ENCODE peak calls at places on chromosome 16, in eight cellular contexts. W is activated CD8-positive, alpha-beta memory T cell treated with anti-CD3 and anti-CD28 coated beads for 4 hours; O is stimulated activated CD8-positive, alpha-beta memory T cell treated with anti-CD3 and anti-CD28 coated beads, Interleukin-4, amount 100 ng/mL, for 1 hour; N is iris pigment epithelial cell; H is stimulated activated CD4-positive, alpha-beta T cell treated with anti-CD3 and anti-CD28 coated beads, Interleukin-12 subunit alpha, Interleukin-12 subunit beta, amount 100 ng/mL, for 4 hours; G is M059J; R is body of pancreas; A is stomach. B is an unnamed sample.

GRCh38 chr16:46765050-46765449 is 16.9 kb upstream of the MYLK3 start:
- DNase-seq in W (no peak), O (no peak), N (peak; percentile 80), H (no peak), G (peak; percentile 87), R (no peak), A (no peak), B (no peak)

GRCh38 chr16:3023415-3023668 is 400 bp downstream of the HCFC1R1 start:
- DNase-seq in W (no peak), O (no peak), N (peak; percentile 60), H (no peak), G (peak; percentile 96), R (peak; percentile 76), A (no peak), B (no peak)

GRCh38 chr16:86752582-86753175 is 174.3 kb downstream of the FOXL1 start:
- DNase-seq in W (no peak), O (no peak), N (no peak), H (no peak), G (no peak), R (no peak), A (no peak), B (no peak)

GRCh38 chr16:80085606-80086005 is 455.2 kb upstream of the DYNLRB2 start:
- DNase-seq in W (no peak), O (no peak), N (no peak), H (no peak), G (peak; percentile 46), R (no peak), A (no peak), B (no peak)

GRCh38 chr16:88195911-88196465 is 186.8 kb upstream of the ZNF469 start:
- DNase-seq in W (no peak), O (no peak), N (no peak), H (no peak), G (no peak), R (no peak), A (no peak), B (no peak)

GRCh38 chr16:73071131-73071940 is 23.4 kb upstream of the ZFHX3 start:
- DNase-seq in W (no peak), O (no peak), N (peak; percentile 68), H (no peak), G (peak; percentile 55), R (peak; percentile 80), A (peak; percentile 59), B (no peak)

GRCh38 chr16:85199069-85199725 is 86.9 kb upstream of the CIBAR2 start:
- DNase-seq in W (no peak), O (no peak), N (peak; percentile 67), H (no peak), G (peak; percentile 27), R (no peak), A (no peak), B (no peak)

GRCh38 chr16:48537909-48538745 is 71.9 kb downstream of the N4BP1 start:
- DNase-seq in W (no peak), O (no peak), N (peak; percentile 14), H (no peak), G (no peak), R (no peak), A (no peak), B (no peak)

GRCh38 chr16:54366005-54366634 is 79.5 kb upstream of the IRX3 start:
- DNase-seq in W (no peak), O (no peak), N (no peak), H (no peak), G (no peak), R (no peak), A (no peak), B (no peak)

GRCh38 chr16:106623-107324 is 28.7 kb downstream of the MPG start:
- DNase-seq in W (peak; percentile 41), O (no peak), N (peak; percentile 86), H (peak; percentile 32), G (peak; percentile 72), R (peak; percentile 72), A (peak; percentile 68), B (peak; percentile 36)

GRCh38 chr16:66846831-66847230 is 2.6 kb downstream of the CA7 start:
- DNase-seq in W (no peak), O (no peak), N (no peak), H (no peak), G (no peak), R (no peak), A (no peak), B (no peak)

GRCh38 chr16:15538484-15538883 is 104.1 kb downstream of the BMERB1 start:
- DNase-seq in W (no peak), O (no peak), N (no peak), H (no peak), G (no peak), R (no peak), A (no peak), B (no peak)

GRCh38 chr16:31301708-31302400 is 42.1 kb downstream of the ITGAM start:
- DNase-seq in W (no peak), O (no peak), N (peak; percentile 40), H (no peak), G (peak; percentile 22), R (no peak), A (no peak), B (peak; percentile 86)

GRCh38 chr16:71778780-71779179 is 29.9 kb downstream of the AP1G1 start:
- DNase-seq in W (no peak), O (no peak), N (no peak), H (no peak), G (no peak), R (no peak), A (no peak), B (no peak)

GRCh38 chr16:89287777-89288576 is 70.5 kb downstream of the ZNF778 start:
- DNase-seq in W (no peak), O (no peak), N (no peak), H (no peak), G (no peak), R (no peak), A (no peak), B (no peak)

GRCh38 chr16:55380485-55380884 is 56.5 kb downstream of the IRX6 start:
- DNase-seq in W (no peak), O (no peak), N (no peak), H (no peak), G (no peak), R (no peak), A (no peak), B (no peak)

GRCh38 chr16:85754403-85754802 is 3.5 kb upstream of the C16orf74 start:
- DNase-seq in W (no peak), O (no peak), N (no peak), H (no peak), G (no peak), R (no peak), A (no peak), B (peak; percentile 9)

GRCh38 chr16:54542805-54543504 is 256.4 kb upstream of the IRX3 start:
- DNase-seq in W (no peak), O (no peak), N (no peak), H (no peak), G (no peak), R (no peak), A (no peak), B (no peak)

GRCh38 chr16:86471896-86472295 is 38.4 kb upstream of the FOXF1 start:
- DNase-seq in W (no peak), O (no peak), N (no peak), H (no peak), G (peak; percentile 39), R (no peak), A (no peak), B (no peak)

GRCh38 chr16:19876501-19877059 is 8.1 kb downstream of the GPRC5B start:
- DNase-seq in W (no peak), O (no peak), N (no peak), H (no peak), G (no peak), R (no peak), A (no peak), B (no peak)

B was measured in GF-D8.